ENCODE peak calls at places on chromosomes 4 and X, in six cellular contexts. B, H, W, Y, L and P are unnamed samples.

GRCh38 chrX:110012818-110013484 is 10.0 kb downstream of the TMEM164 start:
- DNase-seq in B (no peak), H (no peak), W (no peak), Y (no peak), L (no peak), P (no peak)

GRCh38 chr4:67167849-67168248 is 377.5 kb downstream of the CENPC start:
- DNase-seq in B (no peak), H (no peak), W (no peak), Y (no peak), L (no peak), P (no peak)

GRCh38 chrX:1323315-1323714 is 13.3 kb upstream of the IL3RA start:
- DNase-seq in B (no peak), H (peak), W (peak), Y (no peak), L (no peak), P (peak)

GRCh38 chr4:155509619-155510018 is 132.9 kb upstream of the MAP9 start:
- DNase-seq in B (no peak), H (no peak), W (no peak), Y (no peak), L (peak), P (peak)

GRCh38 chrX:103250977-103251376 is 4.0 kb downstream of the TCEAL8 start:
- DNase-seq in B (no peak), H (no peak), W (no peak), Y (no peak), L (no peak), P (no peak)

GRCh38 chr4:168484626-168485025 is 4.3 kb upstream of the DDX60L start:
- DNase-seq in B (no peak), H (no peak), W (no peak), Y (peak), L (peak), P (peak)

GRCh38 chrX:134144231-134144630 is 92.8 kb upstream of the CCDC160 start:
- DNase-seq in B (no peak), H (peak), W (no peak), Y (no peak), L (peak), P (peak)

GRCh38 chrX:17836830-17837229 is 24.3 kb downstream of the RAI2 start:
- DNase-seq in B (no peak), H (no peak), W (no peak), Y (no peak), L (no peak), P (no peak)

GRCh38 chr4:94978904-94979303 is 221.1 kb downstream of the BMPR1B start:
- DNase-seq in B (no peak), H (no peak), W (no peak), Y (peak), L (peak), P (peak)

GRCh38 chrX:113539599-113540356 is 699.1 kb upstream of the AMOT start:
- DNase-seq in B (no peak), H (no peak), W (no peak), Y (no peak), L (no peak), P (no peak)

GRCh38 chrX:15158736-15159406 is 111.0 kb downstream of the ASB9 start:
- DNase-seq in B (no peak), H (no peak), W (no peak), Y (no peak), L (no peak), P (no peak)

GRCh38 chr4:80197601-80198444 is 520 bp downstream of the PRDM8 start:
- DNase-seq in B (no peak), H (peak), W (no peak), Y (no peak), L (peak), P (no peak)

GRCh38 chrX:110097920-110098319 is 95.0 kb downstream of the TMEM164 start:
- DNase-seq in B (no peak), H (no peak), W (no peak), Y (no peak), L (no peak), P (no peak)

GRCh38 chr4:118417325-118417724 is 64.5 kb upstream of the PRSS12 start:
- DNase-seq in B (no peak), H (no peak), W (no peak), Y (peak), L (no peak), P (peak)

GRCh38 chrX:47863187-47863586 is 26.5 kb downstream of the ZNF81 start:
- DNase-seq in B (no peak), H (no peak), W (peak), Y (no peak), L (no peak), P (no peak)

GRCh38 chr4:26452565-26453531 is 37.4 kb downstream of the CCKAR start:
- DNase-seq in B (no peak), H (no peak), W (no peak), Y (no peak), L (no peak), P (no peak)

GRCh38 chr4:68865178-68865638 is 49.4 kb downstream of the UGT2B10 start:
- DNase-seq in B (no peak), H (no peak), W (no peak), Y (no peak), L (no peak), P (no peak)

GRCh38 chrX:110026099-110026844 is 23.4 kb downstream of the TMEM164 start:
- DNase-seq in B (no peak), H (no peak), W (no peak), Y (peak), L (no peak), P (no peak)

GRCh38 chr4:142282870-142283431 is 563.1 kb downstream of the INPP4B start:
- DNase-seq in B (no peak), H (peak), W (no peak), Y (peak), L (no peak), P (peak)
- TF ChIP-seq CTCF in B (no peak), H (peak), W (peak), Y (peak), L (peak), P (peak)

GRCh38 chr4:24473309-24473721 is 111.0 kb downstream of the DHX15 start:
- DNase-seq in B (peak), H (peak), W (no peak), Y (peak), L (peak), P (peak)

GRCh38 chr4:24475756-24476155 is 108.6 kb downstream of the DHX15 start:
- DNase-seq in B (no peak), H (no peak), W (no peak), Y (no peak), L (no peak), P (no peak)

GRCh38 chr4:24472514-24473308 is 111.6 kb downstream of the DHX15 start:
- DNase-seq in B (peak), H (peak), W (peak), Y (peak), L (peak), P (peak)

GRCh38 chr4:24477919-24478318 is 106.4 kb downstream of the DHX15 start:
- DNase-seq in B (peak), H (peak), W (no peak), Y (peak), L (peak), P (peak)

DNA sequence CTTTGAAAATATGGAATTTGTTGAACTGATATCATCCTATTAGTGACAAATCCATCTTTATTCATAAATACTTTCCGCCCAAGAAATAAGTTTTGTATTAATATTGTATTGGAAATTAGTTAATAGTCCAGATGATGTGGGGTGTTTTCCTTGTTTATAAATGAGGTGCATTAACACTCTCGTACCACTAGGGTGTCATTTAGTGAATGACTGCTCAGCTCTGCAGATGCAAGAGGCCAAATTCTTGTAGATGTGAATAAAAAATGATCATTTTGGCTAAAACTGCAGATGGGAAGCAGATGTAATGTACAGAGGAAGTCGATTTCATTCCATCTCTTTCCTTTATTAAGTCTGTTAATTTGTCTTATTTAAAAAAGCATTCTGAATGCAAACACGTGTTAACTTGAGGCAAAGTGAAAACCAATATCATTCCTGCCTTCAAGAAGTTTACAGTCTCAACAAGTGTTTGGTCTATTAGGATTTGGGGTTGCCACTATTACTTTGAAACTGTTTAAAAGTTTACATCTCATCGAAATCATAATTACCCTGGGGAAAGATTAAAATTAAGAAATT is 108.1 kb downstream of the DHX15 start:
- DNase-seq in B (no peak), H (peak), W (no peak), Y (no peak), L (peak), P (peak)
- TF ChIP-seq CTCF in B (peak), H (peak), W (peak), Y (peak), L (peak), P (peak)

GRCh38 chr4:122512430-122512829 is 55.9 kb upstream of the IL2 start:
- DNase-seq in B (no peak), H (no peak), W (no peak), Y (no peak), L (no peak), P (no peak)

GRCh38 chr4:122503214-122503613 is 46.7 kb upstream of the IL2 start:
- DNase-seq in B (no peak), H (no peak), W (no peak), Y (no peak), L (peak), P (no peak)

GRCh38 chr4:122508083-122508482 is 51.6 kb upstream of the IL2 start:
- DNase-seq in B (no peak), H (no peak), W (no peak), Y (no peak), L (no peak), P (no peak)
- TF ChIP-seq CTCF in B (no peak), H (no peak), W (no peak), Y (no peak), L (no peak), P (no peak)

GRCh38 chr4:11801466-11802446 is 373.1 kb upstream of the HS3ST1 start:
- DNase-seq in B (no peak), H (no peak), W (no peak), Y (no peak), L (no peak), P (no peak)

DNA sequence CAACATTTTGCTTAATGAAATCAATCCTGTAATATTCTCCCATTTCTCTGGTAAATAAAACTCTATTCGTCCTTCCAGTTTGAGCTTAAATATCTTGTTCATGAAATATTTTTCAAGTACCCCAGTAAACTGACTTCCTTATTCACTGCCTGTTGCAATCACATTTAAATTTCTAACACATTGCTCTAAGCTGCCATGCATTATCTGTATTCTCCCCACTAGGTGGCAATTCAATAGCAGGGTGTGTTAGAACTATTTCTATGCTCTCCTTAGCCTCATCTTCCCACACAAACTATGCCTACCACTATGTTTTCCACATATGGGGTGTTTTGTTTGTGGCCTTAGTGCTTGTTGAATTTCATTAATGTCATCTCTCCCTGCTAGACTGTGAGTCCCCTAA is 377.1 kb upstream of the HS3ST1 start:
- DNase-seq in B (no peak), H (peak), W (no peak), Y (peak), L (peak), P (peak)
- TF ChIP-seq CTCF in B (no peak), H (peak), W (peak), Y (peak), L (peak), P (peak)

GRCh38 chr4:89949782-89950387 is 55.2 kb downstream of the MMRN1 start:
- DNase-seq in B (no peak), H (peak), W (no peak), Y (no peak), L (no peak), P (peak)
- TF ChIP-seq CTCF in B (no peak), H (peak), W (no peak), Y (peak), L (peak), P (peak)

DNA sequence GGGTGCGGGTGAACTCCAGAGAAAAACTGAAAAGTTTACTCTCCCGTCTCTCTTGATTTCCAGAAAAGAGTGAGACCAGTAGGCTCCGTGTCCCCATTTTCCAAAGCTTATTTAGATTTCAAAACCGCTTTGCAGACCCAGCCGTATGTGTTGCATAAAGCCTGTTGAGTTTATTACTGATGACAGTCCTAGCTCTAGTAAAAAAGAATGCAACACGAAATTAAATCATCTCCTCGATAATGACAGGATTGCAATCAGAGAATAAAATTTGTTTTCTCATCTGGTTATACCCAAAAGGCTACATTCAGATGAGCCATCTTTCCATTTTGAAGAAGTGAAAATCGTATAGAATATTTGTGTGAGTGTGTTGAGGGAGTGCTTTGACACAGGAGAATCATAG is 16.1 kb upstream of the VCX3A start:
- DNase-seq in B (no peak), H (no peak), W (no peak), Y (no peak), L (no peak), P (no peak)
- TF ChIP-seq CTCF in B (no peak), H (no peak), W (no peak), Y (no peak), L (no peak), P (no peak)